ENCODE peak calls at places on chromosomes 16 and 17, in six cellular contexts. One of them, this sample, is unnamed.

GRCh38 chr16:11310997-11311561 is 29.9 kb upstream of the PRM1 start:
- DNase-seq in K562: no peak
- DNase-seq in HCT116: no peak
- DNase-seq in H1: no peak
- DNase-seq in GM12878: peak; percentile 92
- DNase-seq in HepG2: no peak
- DNase-seq in this sample: no peak

GRCh38 chr17:32813021-32813420 is 63.9 kb downstream of the MYO1D start:
- DNase-seq in HepG2: no peak
- DNase-seq in K562: no peak
- DNase-seq in H1: no peak
- DNase-seq in GM12878: no peak
- DNase-seq in HCT116: no peak
- DNase-seq in this sample: no peak

GRCh38 chr17:80790981-80791742 is 200.5 kb upstream of the CHMP6 start:
- DNase-seq in HCT116: no peak
- DNase-seq in H1: no peak
- DNase-seq in GM12878: no peak
- DNase-seq in K562: no peak
- DNase-seq in HepG2: peak; percentile 23
- DNase-seq in this sample: no peak

GRCh38 chr16:3009568-3010390 is 2.9 kb upstream of the CLDN9 start:
- DNase-seq in GM12878: no peak
- DNase-seq in K562: no peak
- DNase-seq in H1: peak; percentile 88
- DNase-seq in HepG2: no peak
- DNase-seq in HCT116: peak; percentile 66
- DNase-seq in this sample: no peak

GRCh38 chr17:78993241-78993956 is 13.7 kb upstream of the LGALS3BP start:
- DNase-seq in HCT116: no peak
- DNase-seq in HepG2: peak; percentile 48
- DNase-seq in H1: peak; percentile 92
- DNase-seq in GM12878: no peak
- DNase-seq in K562: peak; percentile 68
- DNase-seq in this sample: no peak

GRCh38 chr16:64276646-64277045 is 845.2 kb downstream of the CDH11 start:
- DNase-seq in HCT116: no peak
- DNase-seq in GM12878: no peak
- DNase-seq in HepG2: no peak
- DNase-seq in K562: no peak
- DNase-seq in H1: no peak
- DNase-seq in this sample: no peak

GRCh38 chr17:56870163-56870651 is 36.3 kb downstream of the DGKE start:
- DNase-seq in H1: no peak
- DNase-seq in K562: no peak
- DNase-seq in HCT116: no peak
- DNase-seq in GM12878: peak; percentile 75
- DNase-seq in HepG2: peak; percentile 16
- DNase-seq in this sample: no peak

GRCh38 chr17:60439501-60439900 is 17.2 kb downstream of the CHCT1 start:
- DNase-seq in GM12878: no peak
- DNase-seq in HCT116: no peak
- DNase-seq in H1: no peak
- DNase-seq in K562: no peak
- DNase-seq in HepG2: peak; percentile 12
- DNase-seq in this sample: no peak

GRCh38 chr17:38875477-38876080 is 5.7 kb downstream of the LASP1 start:
- DNase-seq in HepG2: no peak
- DNase-seq in GM12878: no peak
- DNase-seq in K562: no peak
- DNase-seq in HCT116: no peak
- DNase-seq in H1: no peak
- DNase-seq in this sample: no peak

GRCh38 chr16:68082596-68083238 is 2.5 kb upstream of the NFATC3 start:
- DNase-seq in GM12878: no peak
- DNase-seq in H1: peak; percentile 37
- DNase-seq in HCT116: no peak
- DNase-seq in K562: no peak
- DNase-seq in HepG2: no peak
- DNase-seq in this sample: no peak

GRCh38 chr17:44308320-44308818 is at the start of gene RUNDC3A:
- DNase-seq in HepG2: peak; percentile 59
- DNase-seq in H1: peak; percentile 99
- DNase-seq in HCT116: peak; percentile 36
- DNase-seq in K562: peak; percentile 84
- DNase-seq in GM12878: no peak
- DNase-seq in this sample: peak; percentile 77

DNA sequence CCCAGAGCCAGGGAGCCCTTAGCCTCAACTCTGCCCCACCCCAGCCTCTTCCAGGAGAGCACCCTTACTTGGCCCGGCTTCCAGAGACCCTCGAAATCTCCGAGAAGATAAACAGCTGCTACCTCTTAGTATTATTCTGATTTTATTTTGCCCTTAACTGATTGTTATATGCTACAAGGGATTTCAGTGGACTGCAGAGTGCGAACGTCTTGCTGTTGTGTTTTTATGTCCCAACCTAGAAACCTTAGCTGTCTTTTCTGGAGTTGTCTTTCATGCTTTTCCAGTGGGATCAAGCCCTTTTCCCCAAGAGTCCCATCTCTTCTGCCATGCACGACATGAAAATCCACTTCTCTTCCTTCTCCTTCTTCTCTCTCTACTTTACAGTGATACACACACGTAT is 47.0 kb downstream of the SNX20 start:
- DNase-seq in HCT116: no peak
- DNase-seq in HepG2: no peak
- DNase-seq in GM12878: no peak
- DNase-seq in K562: no peak
- DNase-seq in H1: no peak
- DNase-seq in this sample: no peak
- TF ChIP-seq ZNF274 in HCT116: no peak
- TF ChIP-seq ZNF274 in HepG2: no peak
- TF ChIP-seq ZNF274 in GM12878: no peak
- TF ChIP-seq ZNF274 in K562: no peak
- TF ChIP-seq ZNF274 in H1: no peak
- TF ChIP-seq ZNF274 in this sample: no peak

GRCh38 chr17:77449908-77450741 is 309.4 kb downstream of the SEC14L1 start:
- DNase-seq in HepG2: peak; percentile 92
- DNase-seq in H1: peak; percentile 78
- DNase-seq in K562: peak; percentile 87
- DNase-seq in GM12878: no peak
- DNase-seq in HCT116: no peak
- DNase-seq in this sample: no peak

GRCh38 chr17:77451271-77451893 is 310.6 kb downstream of the SEC14L1 start:
- DNase-seq in K562: peak; percentile 84
- DNase-seq in HepG2: peak; percentile 96
- DNase-seq in HCT116: no peak
- DNase-seq in H1: peak; percentile 88
- DNase-seq in GM12878: no peak
- DNase-seq in this sample: peak; percentile 80

GRCh38 chr17:77446959-77447634 is 306.3 kb downstream of the SEC14L1 start:
- DNase-seq in HCT116: no peak
- DNase-seq in K562: no peak
- DNase-seq in H1: no peak
- DNase-seq in HepG2: no peak
- DNase-seq in GM12878: no peak
- DNase-seq in this sample: no peak

GRCh38 chr17:77450742-77451270 is 310.0 kb downstream of the SEC14L1 start:
- DNase-seq in HepG2: peak; percentile 23
- DNase-seq in HCT116: no peak
- DNase-seq in K562: no peak
- DNase-seq in H1: no peak
- DNase-seq in GM12878: no peak
- DNase-seq in this sample: no peak

GRCh38 chr17:77449373-77449907 is 308.7 kb downstream of the SEC14L1 start:
- DNase-seq in K562: no peak
- DNase-seq in HepG2: no peak
- DNase-seq in H1: peak; percentile 48
- DNase-seq in GM12878: no peak
- DNase-seq in HCT116: no peak
- DNase-seq in this sample: no peak
- H3K4me1 ChIP-seq in K562: peaks cover 71% of the 10 kb centered on the region
- H3K4me1 ChIP-seq in HepG2: peaks cover 39% of the 10 kb centered on the region
- H3K4me1 ChIP-seq in H1: peaks cover 39% of the 10 kb centered on the region
- H3K4me1 ChIP-seq in GM12878: peaks cover 61% of the 10 kb centered on the region
- H3K4me1 ChIP-seq in HCT116: peaks cover 33% of the 10 kb centered on the region
- H3K4me1 ChIP-seq in this sample: peaks cover 28% of the 10 kb centered on the region

GRCh38 chr17:4480929-4481898 is 17.5 kb upstream of the SPNS2 start:
- DNase-seq in GM12878: no peak
- DNase-seq in HepG2: no peak
- DNase-seq in HCT116: no peak
- DNase-seq in H1: no peak
- DNase-seq in K562: no peak
- DNase-seq in this sample: no peak
- TF ChIP-seq ZNF274 in GM12878: no peak
- TF ChIP-seq ZNF274 in HepG2: no peak
- TF ChIP-seq ZNF274 in HCT116: no peak
- TF ChIP-seq ZNF274 in H1: no peak
- TF ChIP-seq ZNF274 in K562: no peak
- TF ChIP-seq ZNF274 in this sample: no peak

GRCh38 chr17:50458290-50458689 is 10.4 kb downstream of the CHAD start:
- DNase-seq in HCT116: no peak
- DNase-seq in HepG2: no peak
- DNase-seq in H1: no peak
- DNase-seq in K562: no peak
- DNase-seq in GM12878: no peak
- DNase-seq in this sample: no peak

GRCh38 chr17:50460831-50461526 is 7.7 kb downstream of the CHAD start:
- DNase-seq in HCT116: no peak
- DNase-seq in HepG2: no peak
- DNase-seq in H1: no peak
- DNase-seq in GM12878: no peak
- DNase-seq in K562: no peak
- DNase-seq in this sample: no peak

GRCh38 chr17:50459756-50460155 is 8.9 kb downstream of the CHAD start:
- DNase-seq in GM12878: no peak
- DNase-seq in HCT116: no peak
- DNase-seq in HepG2: no peak
- DNase-seq in H1: no peak
- DNase-seq in K562: no peak
- DNase-seq in this sample: no peak

GRCh38 chr17:50459081-50459676 is 9.5 kb downstream of the CHAD start:
- DNase-seq in HepG2: peak; percentile 95
- DNase-seq in H1: no peak
- DNase-seq in HCT116: peak; percentile 15
- DNase-seq in GM12878: no peak
- DNase-seq in K562: peak; percentile 33
- DNase-seq in this sample: no peak

DNA sequence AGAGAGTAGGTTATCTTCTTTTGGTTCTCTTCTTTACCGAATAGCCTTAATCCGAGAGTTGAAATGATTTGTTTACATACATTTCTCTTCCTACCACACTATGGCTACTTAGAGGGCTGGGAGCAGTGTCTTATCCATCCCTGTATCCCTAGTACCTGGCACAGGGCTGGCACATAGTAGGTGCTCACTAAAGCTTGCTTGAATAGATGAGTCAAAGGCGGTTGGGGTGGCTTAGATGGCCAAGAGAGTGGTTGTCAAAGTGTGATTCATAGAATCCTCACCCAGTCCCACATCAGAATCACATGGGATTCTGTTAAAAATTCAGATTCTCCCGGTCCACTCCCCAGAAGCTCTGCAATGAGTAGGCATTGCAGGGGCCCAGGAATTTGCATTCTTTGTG is 11.1 kb downstream of the CHAD start:
- DNase-seq in HCT116: no peak
- DNase-seq in H1: no peak
- DNase-seq in GM12878: no peak
- DNase-seq in HepG2: no peak
- DNase-seq in K562: no peak
- DNase-seq in this sample: no peak
- H3K4me1 ChIP-seq in HCT116: peaks cover 41% of the 10 kb centered on the region
- H3K4me1 ChIP-seq in H1: no peaks in the 10 kb centered on the region
- H3K4me1 ChIP-seq in GM12878: peaks cover 4% of the 10 kb centered on the region
- H3K4me1 ChIP-seq in HepG2: peaks cover 24% of the 10 kb centered on the region
- H3K4me1 ChIP-seq in K562: peaks cover 6% of the 10 kb centered on the region
- H3K4me1 ChIP-seq in this sample: no peaks in the 10 kb centered on the region

GRCh38 chr17:17150450-17150804 is 55.7 kb downstream of the PLD6 start:
- DNase-seq in HepG2: no peak
- DNase-seq in H1: no peak
- DNase-seq in GM12878: peak; percentile 47
- DNase-seq in K562: no peak
- DNase-seq in HCT116: no peak
- DNase-seq in this sample: no peak
- TF ChIP-seq ZNF274 in HepG2: no peak
- TF ChIP-seq ZNF274 in H1: no peak
- TF ChIP-seq ZNF274 in GM12878: no peak
- TF ChIP-seq ZNF274 in K562: no peak
- TF ChIP-seq ZNF274 in HCT116: no peak
- TF ChIP-seq ZNF274 in this sample: no peak

GRCh38 chr16:57616871-57617270 is 11.6 kb upstream of the ADGRG1 start:
- DNase-seq in H1: peak; percentile 30
- DNase-seq in HepG2: no peak
- DNase-seq in K562: no peak
- DNase-seq in GM12878: no peak
- DNase-seq in HCT116: no peak
- DNase-seq in this sample: no peak
- H3K4me1 ChIP-seq in H1: peaks cover 20% of the 10 kb centered on the region
- H3K4me1 ChIP-seq in HepG2: peaks cover 62% of the 10 kb centered on the region
- H3K4me1 ChIP-seq in K562: peaks cover 4% of the 10 kb centered on the region
- H3K4me1 ChIP-seq in GM12878: no peaks in the 10 kb centered on the region
- H3K4me1 ChIP-seq in HCT116: peaks cover 32% of the 10 kb centered on the region
- H3K4me1 ChIP-seq in this sample: peaks cover 21% of the 10 kb centered on the region

DNA sequence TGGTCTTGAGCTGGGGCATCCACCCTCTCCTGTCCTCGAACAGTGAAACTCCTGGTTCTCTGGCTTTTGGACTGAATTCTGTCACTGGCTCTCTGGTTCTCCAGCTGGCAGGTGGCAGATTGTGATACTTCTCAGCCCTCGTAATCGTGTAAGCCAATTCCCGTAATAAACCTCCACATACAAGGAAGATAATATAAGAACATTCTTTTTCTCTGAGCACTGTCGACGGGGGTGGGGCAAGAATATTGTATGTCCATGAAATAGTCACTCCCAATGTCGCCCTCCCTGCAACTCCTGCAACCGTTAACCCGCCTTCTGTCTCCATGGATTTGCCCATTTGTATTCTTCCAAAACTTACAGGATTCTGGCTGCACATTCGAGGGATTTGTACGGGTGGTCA is 39.2 kb upstream of the RPH3AL start:
- DNase-seq in GM12878: no peak
- DNase-seq in H1: no peak
- DNase-seq in K562: no peak
- DNase-seq in HCT116: no peak
- DNase-seq in HepG2: no peak
- DNase-seq in this sample: no peak
- TF ChIP-seq ZNF274 in GM12878: no peak
- TF ChIP-seq ZNF274 in H1: no peak
- TF ChIP-seq ZNF274 in K562: no peak
- TF ChIP-seq ZNF274 in HCT116: no peak
- TF ChIP-seq ZNF274 in HepG2: no peak
- TF ChIP-seq ZNF274 in this sample: no peak

DNA sequence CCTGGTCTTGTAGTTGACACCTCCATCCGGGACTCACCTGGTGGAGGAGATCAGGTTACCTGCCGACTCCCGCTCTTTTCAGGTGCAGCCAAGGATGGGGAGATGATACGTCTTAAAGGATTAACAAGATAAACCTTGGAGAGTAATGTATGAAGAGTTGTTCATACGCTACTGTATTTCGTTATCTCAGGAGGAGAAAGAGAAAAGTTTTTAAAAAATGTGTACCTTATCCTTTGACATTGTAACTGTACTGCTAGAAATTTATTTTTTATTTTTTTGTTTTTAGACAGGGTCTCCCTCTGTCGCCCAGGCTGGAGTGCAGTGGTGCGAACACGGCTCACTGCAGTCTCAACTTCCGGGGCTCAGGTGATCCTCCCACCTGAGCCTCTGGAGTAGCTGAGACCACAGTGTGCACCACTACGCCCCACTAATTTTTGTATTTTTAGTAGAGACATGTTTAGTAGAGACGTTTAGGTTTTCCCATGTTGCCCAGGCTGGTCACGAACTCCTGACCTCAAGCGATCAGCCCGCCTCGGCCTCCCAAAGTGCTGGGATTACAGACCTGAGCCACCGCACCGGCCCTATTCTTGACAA is 764 bp upstream of the SMURF2 start:
- DNase-seq in H1: peak; percentile 43
- DNase-seq in HepG2: no peak
- DNase-seq in K562: no peak
- DNase-seq in GM12878: no peak
- DNase-seq in HCT116: peak; percentile 82
- DNase-seq in this sample: no peak
- H3K4me1 ChIP-seq in H1: no peaks in the 10 kb centered on the region
- H3K4me1 ChIP-seq in HepG2: peaks cover 48% of the 10 kb centered on the region
- H3K4me1 ChIP-seq in K562: peaks cover 11% of the 10 kb centered on the region
- H3K4me1 ChIP-seq in GM12878: peaks cover 6% of the 10 kb centered on the region
- H3K4me1 ChIP-seq in HCT116: peaks cover 83% of the 10 kb centered on the region
- H3K4me1 ChIP-seq in this sample: no peaks in the 10 kb centered on the region

This sample was measured in NT2/D1.